ENCODE peak calls at places on chromosomes 1 and 21, in four cellular contexts. Y is GM23338, O is T follicular helper cell, R is glutamatergic neuron. I is an unnamed sample.

GRCh38 chr1:216927111-216927510 is 203.9 kb upstream of the ESRRG start:
- DNase-seq in Y (no peak), O (no peak), R (no peak), I (peak; percentile 74)

GRCh38 chr1:237857455-237857854 is 33.3 kb downstream of the ZP4 start:
- DNase-seq in Y (no peak), O (no peak), R (no peak), I (no peak)

GRCh38 chr1:207866471-207867135 is 44.3 kb downstream of the CD34 start:
- DNase-seq in Y (no peak), O (no peak), R (no peak), I (no peak)

GRCh38 chr1:172654535-172654934 is 4.4 kb upstream of the FASLG start:
- DNase-seq in Y (no peak), O (no peak), R (no peak), I (no peak)

GRCh38 chr1:110292031-110292300 is 47.2 kb upstream of the RBM15 start:
- DNase-seq in Y (no peak), O (no peak), R (no peak), I (no peak)

GRCh38 chr1:103250441-103250861 is 142.1 kb upstream of the COL11A1 start:
- DNase-seq in Y (peak; percentile 74), O (no peak), R (no peak), I (peak; percentile 51)

GRCh38 chr1:91876040-91876470 is 9.9 kb downstream of the TGFBR3 start:
- DNase-seq in Y (no peak), O (no peak), R (no peak), I (no peak)

GRCh38 chr1:14561014-14561693 is 37.3 kb upstream of the KAZN start:
- DNase-seq in Y (no peak), O (no peak), R (no peak), I (no peak)

GRCh38 chr1:181318858-181319235 is 164.5 kb upstream of the CACNA1E start:
- DNase-seq in Y (no peak), O (no peak), R (no peak), I (no peak)

GRCh38 chr1:8197493-8198282 is 120.2 kb upstream of the SLC45A1 start:
- DNase-seq in Y (no peak), O (no peak), R (no peak), I (no peak)

GRCh38 chr1:72284398-72285073 is 2.2 kb upstream of the NEGR1 start:
- DNase-seq in Y (peak; percentile 76), O (no peak), R (peak; percentile 64), I (peak; percentile 70)

GRCh38 chr21:15326032-15326867 is 261.4 kb upstream of the NRIP1 start:
- DNase-seq in Y (no peak), O (no peak), R (no peak), I (no peak)

GRCh38 chr1:207020016-207020708 is 12.4 kb downstream of the C1orf116 start:
- DNase-seq in Y (no peak), O (no peak), R (no peak), I (no peak)

GRCh38 chr1:227885135-227885647 is 62.5 kb downstream of the WNT9A start:
- DNase-seq in Y (no peak), O (no peak), R (peak; percentile 15), I (no peak)

GRCh38 chr1:47624531-47624930 is 186.7 kb downstream of the FOXD2 start:
- DNase-seq in Y (peak; percentile 74), O (no peak), R (no peak), I (peak; percentile 53)

GRCh38 chr1:43147625-43148319 is 24.3 kb downstream of the EBNA1BP2 start:
- DNase-seq in Y (peak; percentile 99), O (no peak), R (peak; percentile 95), I (peak; percentile 99)

GRCh38 chr1:165666152-165666551 is 32.2 kb downstream of the ALDH9A1 start:
- DNase-seq in Y (no peak), O (no peak), R (no peak), I (no peak)

GRCh38 chr1:19582318-19582717 is 61.8 kb upstream of the NBL1 start:
- DNase-seq in Y (peak; percentile 87), O (peak; percentile 61), R (peak; percentile 75), I (peak; percentile 70)

GRCh38 chr1:24893431-24893830 is 36.6 kb downstream of the RUNX3 start:
- DNase-seq in Y (no peak), O (no peak), R (no peak), I (peak; percentile 26)

GRCh38 chr1:29532285-29532684 is 296.0 kb downstream of the PTPRU start:
- DNase-seq in Y (no peak), O (no peak), R (no peak), I (peak; percentile 18)

GRCh38 chr1:209409786-209410185 is 173.7 kb upstream of the CAMK1G start:
- DNase-seq in Y (no peak), O (no peak), R (no peak), I (no peak)

I was measured in ecto neural progenitor cell.